ENCODE peak calls at places on chromosome 15, in five cellular contexts. D, U, V, Y and C are unnamed samples.

GRCh38 chr15:31758126-31758525 is 272.2 kb upstream of the CHRNA7 start:
- DNase-seq in U (peak), V (no peak), D (peak), Y (no peak), C (peak)

GRCh38 chr15:78564743-78565096 is 600 bp upstream of the CHRNA5 start:
- DNase-seq in D (no peak), V (no peak), Y (no peak), U (no peak), C (no peak)

GRCh38 chr15:80885180-80885579 is 104.4 kb downstream of the MESD start:
- DNase-seq in V (no peak), U (no peak), Y (no peak), D (no peak), C (no peak)

GRCh38 chr15:90001683-90002427 is 731 bp downstream of the ZNF710 start:
- DNase-seq in D (peak), U (no peak), V (peak), Y (peak), C (no peak)

GRCh38 chr15:42218953-42219596 is 11.0 kb upstream of the VPS39 start:
- DNase-seq in Y (no peak), U (no peak), V (no peak), D (no peak), C (no peak)

GRCh38 chr15:86609275-86609674 is 529.6 kb downstream of the AGBL1 start:
- DNase-seq in U (no peak), D (no peak), Y (no peak), V (no peak), C (no peak)

GRCh38 chr15:97567411-97567810 is 393.1 kb upstream of the ARRDC4 start:
- DNase-seq in Y (no peak), V (no peak), U (no peak), D (no peak), C (no peak)

GRCh38 chr15:80906159-80906775 is 83.4 kb downstream of the MESD start:
- DNase-seq in Y (no peak), V (no peak), D (no peak), U (no peak), C (no peak)

GRCh38 chr15:76327191-76328105 is 9.1 kb upstream of the ISL2 start:
- DNase-seq in D (no peak), U (no peak), Y (no peak), V (peak), C (peak)

GRCh38 chr15:31268911-31269784 is 57.5 kb upstream of the KLF13 start:
- DNase-seq in U (no peak), D (no peak), Y (no peak), V (no peak), C (no peak)

GRCh38 chr15:91407237-91407889 is 307.3 kb downstream of the SV2B start:
- DNase-seq in Y (no peak), V (peak), D (no peak), U (no peak), C (peak)

GRCh38 chr15:79582650-79583049 is 150.5 kb downstream of the MINAR1 start:
- DNase-seq in V (peak), D (no peak), U (no peak), Y (no peak), C (no peak)

GRCh38 chr15:83498801-83499200 is 51.7 kb downstream of the SH3GL3 start:
- DNase-seq in D (no peak), Y (no peak), V (no peak), U (no peak), C (no peak)

GRCh38 chr15:92780816-92781215 is 119.3 kb upstream of the CHD2 start:
- DNase-seq in U (no peak), V (no peak), D (no peak), Y (no peak), C (no peak)

GRCh38 chr15:68749365-68750141 is 71.1 kb downstream of the ANP32A start:
- DNase-seq in Y (no peak), U (no peak), D (no peak), V (peak), C (no peak)

GRCh38 chr15:83918011-83918410 is 264.1 kb downstream of the ADAMTSL3 start:
- DNase-seq in Y (no peak), D (no peak), U (no peak), V (no peak), C (no peak)

GRCh38 chr15:59879506-59879905 is 124.6 kb upstream of the FOXB1 start:
- DNase-seq in U (no peak), D (no peak), Y (no peak), V (peak), C (peak)

GRCh38 chr15:62920569-62921502 is 121.7 kb upstream of the TPM1 start:
- DNase-seq in U (no peak), D (no peak), Y (no peak), V (peak), C (peak)

GRCh38 chr15:89307791-89308190 is 26.8 kb downstream of the POLG start:
- DNase-seq in V (peak), Y (no peak), D (no peak), U (no peak), C (no peak)

GRCh38 chr15:41828747-41829270 is 917 bp downstream of the JMJD7 start:
- DNase-seq in Y (no peak), V (peak), D (no peak), U (no peak), C (no peak)

GRCh38 chr15:68261980-68262379 is 15.6 kb upstream of the FEM1B start:
- DNase-seq in V (no peak), D (no peak), U (no peak), Y (no peak), C (no peak)

GRCh38 chr15:34085746-34086145 is 15.9 kb downstream of the EMC7 start:
- DNase-seq in U (no peak), D (no peak), V (no peak), Y (no peak), C (peak)

GRCh38 chr15:69499521-69500201 is 47.0 kb downstream of the RPLP1 start:
- DNase-seq in V (no peak), Y (no peak), D (no peak), U (no peak), C (no peak)

GRCh38 chr15:90953947-90954711 is 555 bp upstream of the RCCD1 start:
- DNase-seq in D (no peak), V (no peak), Y (no peak), U (no peak), C (no peak)